ENCODE peak calls at places on chromosomes 3 and 15, in eight cellular contexts. B, U, O, G, N, S, D and H are unnamed samples.

GRCh38 chr3:133949438-133949837 is 53.8 kb upstream of the RAB6B start:
- DNase-seq in S (no peak), B (no peak), U (no peak), G (no peak), N (no peak), D (no peak), O (no peak), H (no peak)

GRCh38 chr3:172140499-172141391 is 101.4 kb downstream of the FNDC3B start:
- DNase-seq in U (no peak), B (peak), N (peak), G (no peak), O (no peak), D (peak), S (no peak), H (no peak)

GRCh38 chr3:45258317-45258716 is 32.2 kb upstream of the TMEM158 start:
- DNase-seq in S (no peak), B (no peak), G (no peak), O (no peak), N (no peak), D (no peak), U (no peak), H (no peak)

GRCh38 chr3:139121513-139122220 is 77.0 kb upstream of the PRR23C start:
- DNase-seq in G (peak), N (no peak), D (no peak), U (no peak), B (peak), S (no peak), O (no peak), H (no peak)

GRCh38 chr3:53938645-53939044 is 47.0 kb upstream of the SELENOK start:
- DNase-seq in G (no peak), S (no peak), U (peak), B (no peak), D (no peak), O (peak), N (peak), H (no peak)

GRCh38 chr3:45628746-45629145 is 34.2 kb downstream of the LIMD1 start:
- DNase-seq in B (no peak), D (no peak), S (no peak), N (no peak), O (no peak), G (no peak), U (no peak), H (no peak)

GRCh38 chr3:152404976-152405375 is 136.2 kb downstream of the MBNL1 start:
- DNase-seq in D (no peak), B (no peak), U (no peak), S (no peak), O (no peak), N (no peak), G (no peak), H (no peak)

GRCh38 chr3:15051531-15051930 is 13.6 kb downstream of the MRPS25 start:
- DNase-seq in G (no peak), U (peak), S (no peak), B (no peak), O (peak), D (no peak), N (peak), H (peak)

GRCh38 chr15:89971592-89971997 is 29.5 kb upstream of the ZNF710 start:
- DNase-seq in G (no peak), B (peak), D (no peak), O (peak), S (no peak), U (peak), N (peak), H (peak)

GRCh38 chr3:28667646-28668376 is 319.2 kb upstream of the AZI2 start:
- DNase-seq in U (peak), D (peak), G (peak), N (peak), O (peak), B (peak), S (no peak), H (peak)

GRCh38 chr3:178129109-178129508 is 407.1 kb upstream of the KCNMB2 start:
- DNase-seq in S (no peak), B (no peak), N (no peak), U (no peak), O (no peak), G (no peak), D (no peak), H (no peak)

GRCh38 chr15:30649952-30650929 is 24.3 kb downstream of the ARHGAP11B start:
- DNase-seq in O (no peak), B (no peak), D (no peak), N (no peak), G (no peak), U (no peak), S (no peak), H (no peak)

GRCh38 chr15:34109775-34110663 is 8.1 kb downstream of the PGBD4 start:
- DNase-seq in G (no peak), U (peak), O (no peak), D (no peak), N (peak), S (no peak), B (peak), H (no peak)

GRCh38 chr15:60612400-60613048 is 133.6 kb upstream of the ICE2 start:
- DNase-seq in S (no peak), N (peak), B (no peak), O (no peak), U (no peak), D (no peak), G (no peak), H (no peak)

GRCh38 chr3:122414391-122414790 is 1.5 kb downstream of the WDR5B start:
- DNase-seq in O (no peak), N (no peak), D (no peak), G (no peak), B (no peak), U (no peak), S (no peak), H (no peak)

GRCh38 chr3:69048990-69049389 is 3.1 kb downstream of the TMF1 start:
- DNase-seq in O (no peak), S (no peak), N (no peak), G (no peak), B (no peak), D (no peak), U (no peak), H (no peak)

GRCh38 chr3:69052567-69052898 is 400 bp upstream of the TMF1 start:
- DNase-seq in D (no peak), G (no peak), S (no peak), O (no peak), N (no peak), U (no peak), B (no peak), H (no peak)

GRCh38 chr3:69051796-69052566 is at the start of gene TMF1:
- DNase-seq in N (peak), O (peak), D (peak), U (peak), G (peak), B (peak), S (no peak), H (peak)
- TF ChIP-seq CTCF in N (no peak), O (no peak), D (no peak), U (no peak), G (no peak), B (no peak), S (no peak), H (no peak)

GRCh38 chr15:43775411-43775965 is 1.3 kb downstream of the ELL3 start:
- DNase-seq in S (no peak), U (peak), G (no peak), N (peak), D (peak), O (no peak), B (no peak), H (no peak)
- TF ChIP-seq CTCF in S (peak), U (peak), G (peak), N (peak), D (peak), O (peak), B (peak), H (no peak)

GRCh38 chr3:55894605-55895004 is 407.5 kb upstream of the WNT5A start:
- DNase-seq in G (no peak), O (no peak), U (no peak), B (no peak), N (no peak), S (no peak), D (no peak), H (no peak)

GRCh38 chr3:55893045-55893664 is 406.0 kb upstream of the WNT5A start:
- DNase-seq in U (no peak), B (no peak), D (no peak), O (no peak), N (no peak), G (no peak), S (no peak), H (no peak)

GRCh38 chr3:55896155-55896554 is 409.0 kb upstream of the WNT5A start:
- DNase-seq in B (no peak), U (peak), N (no peak), D (no peak), G (no peak), O (no peak), S (no peak), H (no peak)

GRCh38 chr3:55899887-55900286 is 412.8 kb upstream of the WNT5A start:
- DNase-seq in N (peak), O (peak), U (peak), G (no peak), S (no peak), D (no peak), B (no peak), H (no peak)

GRCh38 chr3:55897573-55898224 is 410.6 kb upstream of the WNT5A start:
- DNase-seq in U (peak), S (no peak), B (no peak), G (no peak), O (peak), D (no peak), N (peak), H (no peak)
- TF ChIP-seq CTCF in U (peak), S (no peak), B (peak), G (no peak), O (peak), D (peak), N (peak), H (no peak)

GRCh38 chr3:39273119-39273518 is 6.7 kb downstream of the CX3CR1 start:
- DNase-seq in D (no peak), N (no peak), S (no peak), B (no peak), O (no peak), G (no peak), U (no peak), H (no peak)
- TF ChIP-seq CTCF in D (no peak), N (no peak), S (no peak), B (no peak), O (no peak), G (no peak), U (peak), H (no peak)

GRCh38 chr15:39584266-39584659 is 3.4 kb downstream of the THBS1 start:
- DNase-seq in S (no peak), O (no peak), G (no peak), D (no peak), U (no peak), N (no peak), B (no peak), H (no peak)

GRCh38 chr15:39584662-39585393 is 3.9 kb downstream of the THBS1 start:
- DNase-seq in O (no peak), G (no peak), D (no peak), N (peak), B (peak), S (no peak), U (no peak), H (no peak)

GRCh38 chr15:39582286-39582976 is 1.6 kb downstream of the THBS1 start:
- DNase-seq in U (no peak), B (peak), O (no peak), S (no peak), N (peak), D (no peak), G (no peak), H (no peak)

GRCh38 chr15:39582977-39583585 is 2.2 kb downstream of the THBS1 start:
- DNase-seq in D (no peak), B (no peak), N (peak), U (no peak), O (no peak), S (no peak), G (no peak), H (no peak)

DNA sequence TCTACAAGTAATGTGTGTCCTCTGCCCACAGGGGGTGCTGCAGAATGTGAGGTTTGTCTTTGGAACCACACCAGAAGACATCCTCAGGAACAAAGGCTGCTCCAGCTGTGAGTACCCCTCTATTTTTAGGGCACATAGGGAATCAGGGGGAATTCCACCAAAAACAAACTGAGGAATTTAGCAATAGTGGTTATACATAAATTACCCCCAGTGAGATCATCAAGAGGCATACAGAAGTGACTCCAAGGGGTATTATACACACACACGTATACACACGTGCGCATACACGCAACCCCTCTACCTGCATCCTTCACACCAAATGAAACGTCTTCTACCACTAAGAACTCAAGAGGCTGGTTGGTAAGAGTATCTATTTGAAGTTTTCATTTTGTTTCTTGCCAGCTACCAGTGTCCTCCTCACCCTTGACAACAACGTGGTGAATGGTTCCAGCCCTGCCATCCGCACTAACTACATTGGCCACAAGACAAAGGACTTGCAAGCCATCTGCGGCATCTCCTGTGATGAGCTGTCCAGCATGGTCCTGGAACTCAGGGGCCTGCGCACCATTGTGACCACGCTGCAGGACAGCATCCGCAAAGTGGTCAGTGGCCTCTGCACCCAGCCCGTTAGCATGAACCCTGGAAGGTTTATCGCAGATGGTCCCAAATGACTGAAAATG is 2.8 kb downstream of the THBS1 start:
- DNase-seq in U (peak), N (peak), G (no peak), B (peak), S (no peak), O (peak), D (no peak), H (no peak)
- TF ChIP-seq CTCF in U (peak), N (peak), G (peak), B (peak), S (no peak), O (peak), D (no peak), H (no peak)

GRCh38 chr15:20340331-20340811 is 201.2 kb downstream of the GOLGA6L6 start:
- DNase-seq in G (peak), S (no peak), O (peak), B (no peak), U (no peak), N (peak), D (peak), H (peak)
- TF ChIP-seq CTCF in G (no peak), S (no peak), O (no peak), B (no peak), U (no peak), N (no peak), D (no peak), H (no peak)

GRCh38 chr3:72811551-72811950 is 36.7 kb downstream of the SHQ1 start:
- DNase-seq in S (no peak), D (no peak), N (no peak), B (no peak), U (no peak), O (no peak), G (no peak), H (no peak)
- TF ChIP-seq CTCF in S (peak), D (peak), N (no peak), B (no peak), U (peak), O (no peak), G (no peak), H (no peak)

GRCh38 chr15:52163321-52164190 is 27.6 kb downstream of the GNB5 start:
- DNase-seq in U (peak), B (no peak), G (peak), D (no peak), O (peak), N (no peak), S (no peak), H (no peak)
- TF ChIP-seq CTCF in U (peak), B (no peak), G (no peak), D (no peak), O (peak), N (no peak), S (no peak), H (peak)